ENCODE peak calls at places on chromosomes 11 and 22, in nine cellular contexts. One of them, this sample, is unnamed.

GRCh38 chr11:35232961-35233360 is 94.0 kb downstream of the CD44 start:
- DNase-seq in EL: peak
- DNase-seq in stimulated activated CD4-positive, alpha-beta T cell treated with anti-CD3 and anti-CD28 coated beads, TNF-alpha, amount 100 ng/mL, for 24 hours: no peak
- DNase-seq in body of pancreas: no peak
- DNase-seq in uterus: no peak
- DNase-seq in fibroblast of the conjunctiva: no peak
- DNase-seq in adipocyte: peak
- DNase-seq in SW480: no peak
- DNase-seq in epithelial cell of esophagus: no peak
- DNase-seq in this sample: no peak

GRCh38 chr22:46389081-46389480 is 53.6 kb downstream of the TRMU start:
- DNase-seq in SW480: no peak
- DNase-seq in adipocyte: no peak
- DNase-seq in body of pancreas: no peak
- DNase-seq in epithelial cell of esophagus: no peak
- DNase-seq in uterus: no peak
- DNase-seq in stimulated activated CD4-positive, alpha-beta T cell treated with anti-CD3 and anti-CD28 coated beads, TNF-alpha, amount 100 ng/mL, for 24 hours: no peak
- DNase-seq in fibroblast of the conjunctiva: no peak
- DNase-seq in EL: no peak
- DNase-seq in this sample: no peak

GRCh38 chr22:41963453-41964105 is 5.7 kb upstream of the SEPTIN3 start:
- DNase-seq in adipocyte: peak
- DNase-seq in uterus: no peak
- DNase-seq in EL: no peak
- DNase-seq in epithelial cell of esophagus: no peak
- DNase-seq in SW480: no peak
- DNase-seq in body of pancreas: no peak
- DNase-seq in fibroblast of the conjunctiva: no peak
- DNase-seq in stimulated activated CD4-positive, alpha-beta T cell treated with anti-CD3 and anti-CD28 coated beads, TNF-alpha, amount 100 ng/mL, for 24 hours: no peak
- DNase-seq in this sample: no peak

GRCh38 chr11:132895340-132895739 is 637.0 kb downstream of the OPCML start:
- DNase-seq in EL: no peak
- DNase-seq in body of pancreas: no peak
- DNase-seq in fibroblast of the conjunctiva: no peak
- DNase-seq in uterus: no peak
- DNase-seq in epithelial cell of esophagus: peak
- DNase-seq in SW480: no peak
- DNase-seq in stimulated activated CD4-positive, alpha-beta T cell treated with anti-CD3 and anti-CD28 coated beads, TNF-alpha, amount 100 ng/mL, for 24 hours: no peak
- DNase-seq in adipocyte: no peak
- DNase-seq in this sample: no peak

GRCh38 chr11:58164990-58165389 is 23.9 kb upstream of the OR9Q2 start:
- DNase-seq in epithelial cell of esophagus: no peak
- DNase-seq in SW480: no peak
- DNase-seq in uterus: no peak
- DNase-seq in fibroblast of the conjunctiva: no peak
- DNase-seq in stimulated activated CD4-positive, alpha-beta T cell treated with anti-CD3 and anti-CD28 coated beads, TNF-alpha, amount 100 ng/mL, for 24 hours: no peak
- DNase-seq in body of pancreas: no peak
- DNase-seq in adipocyte: no peak
- DNase-seq in EL: no peak
- DNase-seq in this sample: no peak

GRCh38 chr11:3214420-3214699 is 4.3 kb downstream of the MRGPRG start:
- DNase-seq in SW480: no peak
- DNase-seq in epithelial cell of esophagus: no peak
- DNase-seq in EL: no peak
- DNase-seq in fibroblast of the conjunctiva: no peak
- DNase-seq in stimulated activated CD4-positive, alpha-beta T cell treated with anti-CD3 and anti-CD28 coated beads, TNF-alpha, amount 100 ng/mL, for 24 hours: no peak
- DNase-seq in adipocyte: no peak
- DNase-seq in uterus: no peak
- DNase-seq in body of pancreas: peak
- DNase-seq in this sample: no peak

GRCh38 chr11:62025429-62026105 is 58.1 kb upstream of the FTH1 start:
- DNase-seq in SW480: peak
- DNase-seq in EL: peak
- DNase-seq in body of pancreas: peak
- DNase-seq in fibroblast of the conjunctiva: peak
- DNase-seq in stimulated activated CD4-positive, alpha-beta T cell treated with anti-CD3 and anti-CD28 coated beads, TNF-alpha, amount 100 ng/mL, for 24 hours: peak
- DNase-seq in adipocyte: peak
- DNase-seq in uterus: peak
- DNase-seq in epithelial cell of esophagus: peak
- DNase-seq in this sample: peak

GRCh38 chr11:70608568-70609314 is 210.4 kb downstream of the CTTN start:
- DNase-seq in uterus: no peak
- DNase-seq in body of pancreas: no peak
- DNase-seq in epithelial cell of esophagus: no peak
- DNase-seq in stimulated activated CD4-positive, alpha-beta T cell treated with anti-CD3 and anti-CD28 coated beads, TNF-alpha, amount 100 ng/mL, for 24 hours: no peak
- DNase-seq in EL: no peak
- DNase-seq in fibroblast of the conjunctiva: no peak
- DNase-seq in adipocyte: peak
- DNase-seq in SW480: no peak
- DNase-seq in this sample: no peak

This sample was measured in lower leg skin.